ENCODE peak calls at places on chromosomes 16 and 17, in nine cellular contexts. One of them, this sample, is unnamed.

GRCh38 chr17:79622201-79622601 is 11.3 kb upstream of the RBFOX3 start:
- DNase-seq in body of pancreas: peak; percentile 4
- DNase-seq in ovary: peak; percentile 3
- DNase-seq in heart left ventricle: no peak
- DNase-seq in sigmoid colon: peak; percentile 63
- DNase-seq in esophagus muscularis mucosa: peak; percentile 83
- DNase-seq in prostate gland: no peak
- DNase-seq in uterus: peak; percentile 4
- DNase-seq in breast epithelium: peak; percentile 35
- DNase-seq in this sample: no peak

GRCh38 chr17:3963214-3964201 is 729 bp downstream of the ATP2A3 start:
- DNase-seq in breast epithelium: no peak
- DNase-seq in heart left ventricle: no peak
- DNase-seq in prostate gland: no peak
- DNase-seq in uterus: no peak
- DNase-seq in sigmoid colon: no peak
- DNase-seq in esophagus muscularis mucosa: no peak
- DNase-seq in ovary: no peak
- DNase-seq in body of pancreas: peak; percentile 41
- DNase-seq in this sample: no peak

GRCh38 chr16:59192551-59193199 is 458.6 kb upstream of the GOT2 start:
- DNase-seq in sigmoid colon: no peak
- DNase-seq in prostate gland: no peak
- DNase-seq in heart left ventricle: no peak
- DNase-seq in ovary: no peak
- DNase-seq in breast epithelium: no peak
- DNase-seq in esophagus muscularis mucosa: no peak
- DNase-seq in uterus: no peak
- DNase-seq in body of pancreas: peak; percentile 19
- DNase-seq in this sample: no peak

GRCh38 chr17:10754109-10754508 is 24.3 kb upstream of the TMEM220 start:
- DNase-seq in ovary: peak; percentile 33
- DNase-seq in breast epithelium: no peak
- DNase-seq in body of pancreas: peak; percentile 65
- DNase-seq in prostate gland: peak; percentile 17
- DNase-seq in esophagus muscularis mucosa: no peak
- DNase-seq in uterus: no peak
- DNase-seq in sigmoid colon: no peak
- DNase-seq in heart left ventricle: no peak
- DNase-seq in this sample: no peak

GRCh38 chr17:59641799-59642484 is 22.2 kb downstream of the CLTC start:
- DNase-seq in body of pancreas: no peak
- DNase-seq in breast epithelium: no peak
- DNase-seq in ovary: no peak
- DNase-seq in prostate gland: no peak
- DNase-seq in uterus: no peak
- DNase-seq in heart left ventricle: no peak
- DNase-seq in esophagus muscularis mucosa: no peak
- DNase-seq in sigmoid colon: no peak
- DNase-seq in this sample: no peak

GRCh38 chr17:681738-682137 is 32.9 kb downstream of the VPS53 start:
- DNase-seq in sigmoid colon: no peak
- DNase-seq in esophagus muscularis mucosa: no peak
- DNase-seq in ovary: no peak
- DNase-seq in heart left ventricle: no peak
- DNase-seq in uterus: no peak
- DNase-seq in breast epithelium: no peak
- DNase-seq in prostate gland: no peak
- DNase-seq in body of pancreas: no peak
- DNase-seq in this sample: no peak

GRCh38 chr17:77371117-77371887 is 230.5 kb downstream of the SEC14L1 start:
- DNase-seq in sigmoid colon: peak; percentile 67
- DNase-seq in esophagus muscularis mucosa: no peak
- DNase-seq in body of pancreas: peak; percentile 24
- DNase-seq in heart left ventricle: peak; percentile 64
- DNase-seq in ovary: no peak
- DNase-seq in uterus: no peak
- DNase-seq in breast epithelium: no peak
- DNase-seq in prostate gland: no peak
- DNase-seq in this sample: no peak

GRCh38 chr17:58326609-58327341 is 1.8 kb downstream of the TSPOAP1 start:
- DNase-seq in prostate gland: no peak
- DNase-seq in breast epithelium: no peak
- DNase-seq in uterus: no peak
- DNase-seq in heart left ventricle: peak; percentile 32
- DNase-seq in sigmoid colon: no peak
- DNase-seq in ovary: no peak
- DNase-seq in esophagus muscularis mucosa: no peak
- DNase-seq in body of pancreas: no peak
- DNase-seq in this sample: no peak

GRCh38 chr16:27947696-27948095 is 115.8 kb downstream of the GSG1L start:
- DNase-seq in prostate gland: no peak
- DNase-seq in sigmoid colon: peak; percentile 6
- DNase-seq in body of pancreas: no peak
- DNase-seq in breast epithelium: no peak
- DNase-seq in heart left ventricle: no peak
- DNase-seq in ovary: no peak
- DNase-seq in esophagus muscularis mucosa: no peak
- DNase-seq in uterus: no peak
- DNase-seq in this sample: peak; percentile 43

GRCh38 chr17:73013299-73013698 is 79.2 kb downstream of the SLC39A11 start:
- DNase-seq in prostate gland: no peak
- DNase-seq in heart left ventricle: no peak
- DNase-seq in sigmoid colon: no peak
- DNase-seq in breast epithelium: no peak
- DNase-seq in ovary: no peak
- DNase-seq in uterus: no peak
- DNase-seq in body of pancreas: no peak
- DNase-seq in esophagus muscularis mucosa: no peak
- DNase-seq in this sample: no peak

GRCh38 chr17:73013816-73014663 is 78.4 kb downstream of the SLC39A11 start:
- DNase-seq in esophagus muscularis mucosa: no peak
- DNase-seq in ovary: no peak
- DNase-seq in breast epithelium: no peak
- DNase-seq in heart left ventricle: no peak
- DNase-seq in uterus: no peak
- DNase-seq in prostate gland: no peak
- DNase-seq in sigmoid colon: no peak
- DNase-seq in body of pancreas: no peak
- DNase-seq in this sample: no peak

GRCh38 chr17:73007447-73007846 is 85.0 kb downstream of the SLC39A11 start:
- DNase-seq in breast epithelium: no peak
- DNase-seq in ovary: no peak
- DNase-seq in body of pancreas: peak; percentile 38
- DNase-seq in prostate gland: no peak
- DNase-seq in uterus: no peak
- DNase-seq in sigmoid colon: no peak
- DNase-seq in heart left ventricle: no peak
- DNase-seq in esophagus muscularis mucosa: no peak
- DNase-seq in this sample: no peak

GRCh38 chr17:73010414-73010813 is 82.1 kb downstream of the SLC39A11 start:
- DNase-seq in sigmoid colon: no peak
- DNase-seq in uterus: no peak
- DNase-seq in breast epithelium: no peak
- DNase-seq in heart left ventricle: no peak
- DNase-seq in prostate gland: no peak
- DNase-seq in ovary: no peak
- DNase-seq in body of pancreas: no peak
- DNase-seq in esophagus muscularis mucosa: no peak
- DNase-seq in this sample: no peak

DNA sequence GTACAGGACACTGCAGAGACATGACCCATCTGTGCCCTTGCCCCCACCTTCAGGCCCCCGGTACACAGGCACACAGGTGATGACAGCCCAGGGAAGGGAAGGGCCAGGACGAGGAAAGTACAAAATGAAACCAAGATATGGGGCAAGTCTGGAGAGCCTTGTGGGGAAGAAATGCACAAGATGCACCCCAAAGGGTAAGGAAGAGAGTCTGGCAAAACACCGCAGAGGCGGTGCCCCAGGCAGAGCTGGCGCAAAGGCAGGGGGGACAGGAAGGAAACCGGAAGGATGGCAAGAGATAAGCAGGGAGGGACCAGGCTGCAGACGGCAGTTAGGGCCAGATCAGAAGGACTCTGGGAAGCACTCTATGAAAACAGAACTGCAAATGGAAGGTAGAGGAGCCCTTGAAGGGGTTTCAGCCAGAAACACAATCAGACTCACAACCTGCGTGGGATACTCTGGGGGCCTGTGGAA is 81.4 kb downstream of the SLC39A11 start:
- DNase-seq in heart left ventricle: no peak
- DNase-seq in uterus: no peak
- DNase-seq in esophagus muscularis mucosa: no peak
- DNase-seq in prostate gland: no peak
- DNase-seq in ovary: no peak
- DNase-seq in body of pancreas: no peak
- DNase-seq in breast epithelium: no peak
- DNase-seq in sigmoid colon: no peak
- DNase-seq in this sample: no peak
- TF ChIP-seq POLR2A in heart left ventricle: no peak
- TF ChIP-seq POLR2A in uterus: no peak
- TF ChIP-seq POLR2A in esophagus muscularis mucosa: no peak
- TF ChIP-seq POLR2A in prostate gland: no peak
- TF ChIP-seq POLR2A in ovary: no peak
- TF ChIP-seq POLR2A in body of pancreas: no peak
- TF ChIP-seq POLR2A in breast epithelium: no peak
- TF ChIP-seq POLR2A in sigmoid colon: no peak
- TF ChIP-seq POLR2A in this sample: no peak

DNA sequence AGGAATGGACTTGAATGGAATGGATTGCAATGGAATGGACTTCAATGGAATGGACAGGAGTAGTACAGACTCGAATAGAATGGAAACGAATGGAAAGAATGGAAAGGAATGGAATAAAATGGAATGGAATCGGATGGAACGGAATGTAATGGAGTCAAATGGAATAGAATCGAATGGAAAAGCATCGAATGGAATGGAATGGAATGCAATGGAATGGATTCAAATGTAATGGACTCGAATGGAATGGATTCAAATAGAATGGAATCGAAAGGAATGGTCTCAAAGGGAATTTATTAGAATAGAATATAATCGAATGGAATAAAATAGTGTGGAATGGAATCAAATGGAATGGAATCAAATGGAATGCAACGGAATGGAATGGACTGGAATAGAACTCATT is 484.9 kb upstream of the WSB1 start:
- DNase-seq in breast epithelium: no peak
- DNase-seq in uterus: no peak
- DNase-seq in prostate gland: no peak
- DNase-seq in body of pancreas: no peak
- DNase-seq in esophagus muscularis mucosa: no peak
- DNase-seq in ovary: no peak
- DNase-seq in sigmoid colon: no peak
- DNase-seq in heart left ventricle: no peak
- DNase-seq in this sample: no peak
- H3K9me3 ChIP-seq in breast epithelium: peaks cover 37% of the 10 kb centered on the region
- H3K9me3 ChIP-seq in uterus: no peaks in the 10 kb centered on the region
- H3K9me3 ChIP-seq in prostate gland: no peaks in the 10 kb centered on the region
- H3K9me3 ChIP-seq in body of pancreas: peaks cover 35% of the 10 kb centered on the region
- H3K9me3 ChIP-seq in esophagus muscularis mucosa: peaks cover 68% of the 10 kb centered on the region
- H3K9me3 ChIP-seq in ovary: no peaks in the 10 kb centered on the region
- H3K9me3 ChIP-seq in sigmoid colon: peaks cover 13% of the 10 kb centered on the region
- H3K9me3 ChIP-seq in heart left ventricle: no peaks in the 10 kb centered on the region
- H3K9me3 ChIP-seq in this sample: peaks cover 10% of the 10 kb centered on the region

GRCh38 chr16:87715231-87715630 is 50.6 kb downstream of the KLHDC4 start:
- DNase-seq in breast epithelium: no peak
- DNase-seq in sigmoid colon: no peak
- DNase-seq in esophagus muscularis mucosa: no peak
- DNase-seq in uterus: no peak
- DNase-seq in heart left ventricle: no peak
- DNase-seq in body of pancreas: no peak
- DNase-seq in prostate gland: no peak
- DNase-seq in ovary: no peak
- DNase-seq in this sample: no peak
- H3K36me3 ChIP-seq in breast epithelium: no peaks in the 10 kb centered on the region
- H3K36me3 ChIP-seq in sigmoid colon: peaks cover 8% of the 10 kb centered on the region
- H3K36me3 ChIP-seq in esophagus muscularis mucosa: peaks cover 47% of the 10 kb centered on the region
- H3K36me3 ChIP-seq in uterus: no peaks in the 10 kb centered on the region
- H3K36me3 ChIP-seq in heart left ventricle: peaks cover 43% of the 10 kb centered on the region
- H3K36me3 ChIP-seq in body of pancreas: peaks cover 8% of the 10 kb centered on the region
- H3K36me3 ChIP-seq in prostate gland: no peaks in the 10 kb centered on the region
- H3K36me3 ChIP-seq in ovary: no peaks in the 10 kb centered on the region
- H3K36me3 ChIP-seq in this sample: no peaks in the 10 kb centered on the region

GRCh38 chr16:30902070-30902972 is 5.9 kb downstream of the CTF1 start:
- DNase-seq in heart left ventricle: peak; percentile 92
- DNase-seq in uterus: peak; percentile 74
- DNase-seq in prostate gland: peak; percentile 48
- DNase-seq in body of pancreas: peak; percentile 77
- DNase-seq in esophagus muscularis mucosa: no peak
- DNase-seq in breast epithelium: no peak
- DNase-seq in ovary: peak; percentile 66
- DNase-seq in sigmoid colon: peak; percentile 81
- DNase-seq in this sample: no peak
- TF ChIP-seq POLR2A in heart left ventricle: no peak
- TF ChIP-seq POLR2A in uterus: no peak
- TF ChIP-seq POLR2A in prostate gland: no peak
- TF ChIP-seq POLR2A in body of pancreas: peak; percentile 55
- TF ChIP-seq POLR2A in esophagus muscularis mucosa: no peak
- TF ChIP-seq POLR2A in breast epithelium: no peak
- TF ChIP-seq POLR2A in ovary: peak; percentile 13
- TF ChIP-seq POLR2A in sigmoid colon: no peak
- TF ChIP-seq POLR2A in this sample: no peak